ENCODE peak calls at places on chromosomes 1 and 21, in eight cellular contexts. One of them, this sample, is unnamed.
A peak's percentile ranks its signal among the peaks of the same experiment; 100 is the strongest.

GRCh38 chr21:45412909-45413581 is 8.1 kb downstream of the COL18A1 start:
- DNase-seq in hippocampal formation: no peak
- DNase-seq in RCC 7860: no peak
- DNase-seq in natural killer cell treated with Interleukin-12 subunit alpha and Interleukin-12 subunit beta and Interleukin-15 and Interleukin-18, amount 100 ng/mL, for 72 hours: peak; percentile 56
- DNase-seq in stimulated activated CD4-positive, alpha-beta T cell treated with anti-CD3 and anti-CD28 coated beads, TNF-alpha, amount 100 ng/mL, for 4 hours: no peak
- DNase-seq in AG04450: no peak
- DNase-seq in left ventricle myocardium inferior: peak; percentile 13
- DNase-seq in NCI-H1105: no peak
- DNase-seq in this sample: no peak

GRCh38 chr1:13707211-13707610 is 7.2 kb downstream of the PRDM2 start:
- DNase-seq in NCI-H1105: no peak
- DNase-seq in RCC 7860: no peak
- DNase-seq in left ventricle myocardium inferior: no peak
- DNase-seq in AG04450: no peak
- DNase-seq in stimulated activated CD4-positive, alpha-beta T cell treated with anti-CD3 and anti-CD28 coated beads, TNF-alpha, amount 100 ng/mL, for 4 hours: no peak
- DNase-seq in hippocampal formation: no peak
- DNase-seq in natural killer cell treated with Interleukin-12 subunit alpha and Interleukin-12 subunit beta and Interleukin-15 and Interleukin-18, amount 100 ng/mL, for 72 hours: no peak
- DNase-seq in this sample: no peak

GRCh38 chr21:35563885-35564451 is 496.4 kb downstream of the SETD4 start:
- DNase-seq in left ventricle myocardium inferior: peak; percentile 66
- DNase-seq in hippocampal formation: no peak
- DNase-seq in stimulated activated CD4-positive, alpha-beta T cell treated with anti-CD3 and anti-CD28 coated beads, TNF-alpha, amount 100 ng/mL, for 4 hours: no peak
- DNase-seq in NCI-H1105: no peak
- DNase-seq in AG04450: peak; percentile 77
- DNase-seq in RCC 7860: no peak
- DNase-seq in natural killer cell treated with Interleukin-12 subunit alpha and Interleukin-12 subunit beta and Interleukin-15 and Interleukin-18, amount 100 ng/mL, for 72 hours: no peak
- DNase-seq in this sample: no peak

GRCh38 chr1:7553042-7553690 is 217.9 kb upstream of the VAMP3 start:
- DNase-seq in hippocampal formation: no peak
- DNase-seq in left ventricle myocardium inferior: no peak
- DNase-seq in RCC 7860: no peak
- DNase-seq in stimulated activated CD4-positive, alpha-beta T cell treated with anti-CD3 and anti-CD28 coated beads, TNF-alpha, amount 100 ng/mL, for 4 hours: no peak
- DNase-seq in NCI-H1105: no peak
- DNase-seq in natural killer cell treated with Interleukin-12 subunit alpha and Interleukin-12 subunit beta and Interleukin-15 and Interleukin-18, amount 100 ng/mL, for 72 hours: no peak
- DNase-seq in AG04450: no peak
- DNase-seq in this sample: no peak

GRCh38 chr1:197911172-197911856 is 5.9 kb upstream of the LHX9 start:
- DNase-seq in natural killer cell treated with Interleukin-12 subunit alpha and Interleukin-12 subunit beta and Interleukin-15 and Interleukin-18, amount 100 ng/mL, for 72 hours: no peak
- DNase-seq in hippocampal formation: no peak
- DNase-seq in NCI-H1105: peak; percentile 33
- DNase-seq in AG04450: no peak
- DNase-seq in left ventricle myocardium inferior: no peak
- DNase-seq in stimulated activated CD4-positive, alpha-beta T cell treated with anti-CD3 and anti-CD28 coated beads, TNF-alpha, amount 100 ng/mL, for 4 hours: no peak
- DNase-seq in RCC 7860: no peak
- DNase-seq in this sample: no peak

GRCh38 chr1:19310061-19310460 is 1.9 kb downstream of the AKR7A2 start:
- DNase-seq in natural killer cell treated with Interleukin-12 subunit alpha and Interleukin-12 subunit beta and Interleukin-15 and Interleukin-18, amount 100 ng/mL, for 72 hours: no peak
- DNase-seq in NCI-H1105: no peak
- DNase-seq in stimulated activated CD4-positive, alpha-beta T cell treated with anti-CD3 and anti-CD28 coated beads, TNF-alpha, amount 100 ng/mL, for 4 hours: no peak
- DNase-seq in RCC 7860: no peak
- DNase-seq in left ventricle myocardium inferior: no peak
- DNase-seq in AG04450: no peak
- DNase-seq in hippocampal formation: no peak
- DNase-seq in this sample: no peak

GRCh38 chr1:100184536-100184935 is 6.5 kb upstream of the LRRC39 start:
- DNase-seq in RCC 7860: peak; percentile 38
- DNase-seq in hippocampal formation: no peak
- DNase-seq in stimulated activated CD4-positive, alpha-beta T cell treated with anti-CD3 and anti-CD28 coated beads, TNF-alpha, amount 100 ng/mL, for 4 hours: no peak
- DNase-seq in natural killer cell treated with Interleukin-12 subunit alpha and Interleukin-12 subunit beta and Interleukin-15 and Interleukin-18, amount 100 ng/mL, for 72 hours: no peak
- DNase-seq in left ventricle myocardium inferior: no peak
- DNase-seq in AG04450: no peak
- DNase-seq in NCI-H1105: no peak
- DNase-seq in this sample: no peak

GRCh38 chr1:203127672-203128611 is at the start of gene ADORA1:
- DNase-seq in RCC 7860: peak; percentile 44
- DNase-seq in stimulated activated CD4-positive, alpha-beta T cell treated with anti-CD3 and anti-CD28 coated beads, TNF-alpha, amount 100 ng/mL, for 4 hours: no peak
- DNase-seq in left ventricle myocardium inferior: peak; percentile 74
- DNase-seq in NCI-H1105: peak; percentile 39
- DNase-seq in hippocampal formation: peak; percentile 80
- DNase-seq in natural killer cell treated with Interleukin-12 subunit alpha and Interleukin-12 subunit beta and Interleukin-15 and Interleukin-18, amount 100 ng/mL, for 72 hours: no peak
- DNase-seq in AG04450: no peak
- DNase-seq in this sample: no peak

GRCh38 chr1:172442843-172443565 is 865 bp downstream of the PIGC start:
- DNase-seq in stimulated activated CD4-positive, alpha-beta T cell treated with anti-CD3 and anti-CD28 coated beads, TNF-alpha, amount 100 ng/mL, for 4 hours: no peak
- DNase-seq in RCC 7860: no peak
- DNase-seq in natural killer cell treated with Interleukin-12 subunit alpha and Interleukin-12 subunit beta and Interleukin-15 and Interleukin-18, amount 100 ng/mL, for 72 hours: no peak
- DNase-seq in AG04450: no peak
- DNase-seq in left ventricle myocardium inferior: no peak
- DNase-seq in NCI-H1105: no peak
- DNase-seq in hippocampal formation: no peak
- DNase-seq in this sample: no peak

GRCh38 chr1:12625276-12625675 is 7.3 kb upstream of the DHRS3 start:
- DNase-seq in RCC 7860: no peak
- DNase-seq in NCI-H1105: no peak
- DNase-seq in stimulated activated CD4-positive, alpha-beta T cell treated with anti-CD3 and anti-CD28 coated beads, TNF-alpha, amount 100 ng/mL, for 4 hours: no peak
- DNase-seq in AG04450: no peak
- DNase-seq in hippocampal formation: no peak
- DNase-seq in left ventricle myocardium inferior: no peak
- DNase-seq in natural killer cell treated with Interleukin-12 subunit alpha and Interleukin-12 subunit beta and Interleukin-15 and Interleukin-18, amount 100 ng/mL, for 72 hours: no peak
- DNase-seq in this sample: no peak

GRCh38 chr1:25802915-25803314 is 2.9 kb downstream of the SELENON start:
- DNase-seq in natural killer cell treated with Interleukin-12 subunit alpha and Interleukin-12 subunit beta and Interleukin-15 and Interleukin-18, amount 100 ng/mL, for 72 hours: no peak
- DNase-seq in hippocampal formation: no peak
- DNase-seq in stimulated activated CD4-positive, alpha-beta T cell treated with anti-CD3 and anti-CD28 coated beads, TNF-alpha, amount 100 ng/mL, for 4 hours: no peak
- DNase-seq in left ventricle myocardium inferior: no peak
- DNase-seq in NCI-H1105: no peak
- DNase-seq in AG04450: no peak
- DNase-seq in RCC 7860: no peak
- DNase-seq in this sample: no peak

GRCh38 chr1:160795951-160796383 is at the start of gene LY9:
- DNase-seq in stimulated activated CD4-positive, alpha-beta T cell treated with anti-CD3 and anti-CD28 coated beads, TNF-alpha, amount 100 ng/mL, for 4 hours: no peak
- DNase-seq in RCC 7860: no peak
- DNase-seq in NCI-H1105: no peak
- DNase-seq in left ventricle myocardium inferior: no peak
- DNase-seq in natural killer cell treated with Interleukin-12 subunit alpha and Interleukin-12 subunit beta and Interleukin-15 and Interleukin-18, amount 100 ng/mL, for 72 hours: peak; percentile 83
- DNase-seq in AG04450: no peak
- DNase-seq in hippocampal formation: no peak
- DNase-seq in this sample: no peak

GRCh38 chr1:184389446-184389845 is 2.6 kb downstream of the C1orf21 start:
- DNase-seq in hippocampal formation: no peak
- DNase-seq in AG04450: no peak
- DNase-seq in stimulated activated CD4-positive, alpha-beta T cell treated with anti-CD3 and anti-CD28 coated beads, TNF-alpha, amount 100 ng/mL, for 4 hours: no peak
- DNase-seq in left ventricle myocardium inferior: no peak
- DNase-seq in NCI-H1105: no peak
- DNase-seq in RCC 7860: no peak
- DNase-seq in natural killer cell treated with Interleukin-12 subunit alpha and Interleukin-12 subunit beta and Interleukin-15 and Interleukin-18, amount 100 ng/mL, for 72 hours: no peak
- DNase-seq in this sample: no peak

GRCh38 chr1:245771521-245772281 is 616.9 kb downstream of the KIF26B start:
- DNase-seq in RCC 7860: peak; percentile 16
- DNase-seq in natural killer cell treated with Interleukin-12 subunit alpha and Interleukin-12 subunit beta and Interleukin-15 and Interleukin-18, amount 100 ng/mL, for 72 hours: no peak
- DNase-seq in hippocampal formation: no peak
- DNase-seq in stimulated activated CD4-positive, alpha-beta T cell treated with anti-CD3 and anti-CD28 coated beads, TNF-alpha, amount 100 ng/mL, for 4 hours: no peak
- DNase-seq in left ventricle myocardium inferior: no peak
- DNase-seq in NCI-H1105: no peak
- DNase-seq in AG04450: peak; percentile 82
- DNase-seq in this sample: no peak

GRCh38 chr1:21647431-21648373 is 21.5 kb downstream of the RAP1GAP start:
- DNase-seq in AG04450: peak; percentile 30
- DNase-seq in RCC 7860: peak; percentile 30
- DNase-seq in NCI-H1105: no peak
- DNase-seq in natural killer cell treated with Interleukin-12 subunit alpha and Interleukin-12 subunit beta and Interleukin-15 and Interleukin-18, amount 100 ng/mL, for 72 hours: no peak
- DNase-seq in hippocampal formation: no peak
- DNase-seq in left ventricle myocardium inferior: no peak
- DNase-seq in stimulated activated CD4-positive, alpha-beta T cell treated with anti-CD3 and anti-CD28 coated beads, TNF-alpha, amount 100 ng/mL, for 4 hours: no peak
- DNase-seq in this sample: no peak

GRCh38 chr1:224175615-224176014 is 7.4 kb upstream of the DEGS1 start:
- DNase-seq in stimulated activated CD4-positive, alpha-beta T cell treated with anti-CD3 and anti-CD28 coated beads, TNF-alpha, amount 100 ng/mL, for 4 hours: no peak
- DNase-seq in left ventricle myocardium inferior: no peak
- DNase-seq in natural killer cell treated with Interleukin-12 subunit alpha and Interleukin-12 subunit beta and Interleukin-15 and Interleukin-18, amount 100 ng/mL, for 72 hours: no peak
- DNase-seq in AG04450: no peak
- DNase-seq in NCI-H1105: peak; percentile 37
- DNase-seq in RCC 7860: no peak
- DNase-seq in hippocampal formation: no peak
- DNase-seq in this sample: no peak

GRCh38 chr1:109404838-109405237 is 7.1 kb upstream of the SORT1 start:
- DNase-seq in stimulated activated CD4-positive, alpha-beta T cell treated with anti-CD3 and anti-CD28 coated beads, TNF-alpha, amount 100 ng/mL, for 4 hours: no peak
- DNase-seq in natural killer cell treated with Interleukin-12 subunit alpha and Interleukin-12 subunit beta and Interleukin-15 and Interleukin-18, amount 100 ng/mL, for 72 hours: no peak
- DNase-seq in NCI-H1105: no peak
- DNase-seq in AG04450: no peak
- DNase-seq in hippocampal formation: no peak
- DNase-seq in RCC 7860: no peak
- DNase-seq in left ventricle myocardium inferior: no peak
- DNase-seq in this sample: no peak

GRCh38 chr1:243233908-243234307 is 21.2 kb downstream of the CEP170 start:
- DNase-seq in stimulated activated CD4-positive, alpha-beta T cell treated with anti-CD3 and anti-CD28 coated beads, TNF-alpha, amount 100 ng/mL, for 4 hours: no peak
- DNase-seq in hippocampal formation: no peak
- DNase-seq in NCI-H1105: no peak
- DNase-seq in left ventricle myocardium inferior: no peak
- DNase-seq in AG04450: peak; percentile 78
- DNase-seq in RCC 7860: no peak
- DNase-seq in natural killer cell treated with Interleukin-12 subunit alpha and Interleukin-12 subunit beta and Interleukin-15 and Interleukin-18, amount 100 ng/mL, for 72 hours: no peak
- DNase-seq in this sample: peak; percentile 75

GRCh38 chr1:10189659-10190058 is 20.7 kb upstream of the KIF1B start:
- DNase-seq in hippocampal formation: no peak
- DNase-seq in AG04450: no peak
- DNase-seq in left ventricle myocardium inferior: no peak
- DNase-seq in stimulated activated CD4-positive, alpha-beta T cell treated with anti-CD3 and anti-CD28 coated beads, TNF-alpha, amount 100 ng/mL, for 4 hours: no peak
- DNase-seq in NCI-H1105: no peak
- DNase-seq in RCC 7860: no peak
- DNase-seq in natural killer cell treated with Interleukin-12 subunit alpha and Interleukin-12 subunit beta and Interleukin-15 and Interleukin-18, amount 100 ng/mL, for 72 hours: no peak
- DNase-seq in this sample: no peak

GRCh38 chr1:195717651-195718050 is 890.6 kb downstream of the KCNT2 start:
- DNase-seq in hippocampal formation: peak; percentile 28
- DNase-seq in natural killer cell treated with Interleukin-12 subunit alpha and Interleukin-12 subunit beta and Interleukin-15 and Interleukin-18, amount 100 ng/mL, for 72 hours: no peak
- DNase-seq in stimulated activated CD4-positive, alpha-beta T cell treated with anti-CD3 and anti-CD28 coated beads, TNF-alpha, amount 100 ng/mL, for 4 hours: no peak
- DNase-seq in left ventricle myocardium inferior: no peak
- DNase-seq in AG04450: no peak
- DNase-seq in RCC 7860: peak; percentile 29
- DNase-seq in NCI-H1105: no peak
- DNase-seq in this sample: peak; percentile 57

GRCh38 chr1:194485432-194485831 is 1299.0 kb upstream of the B3GALT2 start:
- DNase-seq in stimulated activated CD4-positive, alpha-beta T cell treated with anti-CD3 and anti-CD28 coated beads, TNF-alpha, amount 100 ng/mL, for 4 hours: no peak
- DNase-seq in natural killer cell treated with Interleukin-12 subunit alpha and Interleukin-12 subunit beta and Interleukin-15 and Interleukin-18, amount 100 ng/mL, for 72 hours: no peak
- DNase-seq in NCI-H1105: no peak
- DNase-seq in AG04450: no peak
- DNase-seq in RCC 7860: no peak
- DNase-seq in hippocampal formation: no peak
- DNase-seq in left ventricle myocardium inferior: no peak
- DNase-seq in this sample: no peak

GRCh38 chr1:185559684-185560310 is 174.4 kb upstream of the HMCN1 start:
- DNase-seq in natural killer cell treated with Interleukin-12 subunit alpha and Interleukin-12 subunit beta and Interleukin-15 and Interleukin-18, amount 100 ng/mL, for 72 hours: peak; percentile 83
- DNase-seq in hippocampal formation: no peak
- DNase-seq in NCI-H1105: no peak
- DNase-seq in left ventricle myocardium inferior: peak; percentile 28
- DNase-seq in stimulated activated CD4-positive, alpha-beta T cell treated with anti-CD3 and anti-CD28 coated beads, TNF-alpha, amount 100 ng/mL, for 4 hours: no peak
- DNase-seq in RCC 7860: no peak
- DNase-seq in AG04450: no peak
- DNase-seq in this sample: no peak

GRCh38 chr1:2952992-2953391 is 68.3 kb upstream of the ACTRT2 start:
- DNase-seq in RCC 7860: no peak
- DNase-seq in stimulated activated CD4-positive, alpha-beta T cell treated with anti-CD3 and anti-CD28 coated beads, TNF-alpha, amount 100 ng/mL, for 4 hours: no peak
- DNase-seq in natural killer cell treated with Interleukin-12 subunit alpha and Interleukin-12 subunit beta and Interleukin-15 and Interleukin-18, amount 100 ng/mL, for 72 hours: no peak
- DNase-seq in AG04450: no peak
- DNase-seq in hippocampal formation: no peak
- DNase-seq in NCI-H1105: no peak
- DNase-seq in left ventricle myocardium inferior: no peak
- DNase-seq in this sample: no peak

GRCh38 chr1:242428403-242429190 is 95.9 kb downstream of the PLD5 start:
- DNase-seq in hippocampal formation: no peak
- DNase-seq in stimulated activated CD4-positive, alpha-beta T cell treated with anti-CD3 and anti-CD28 coated beads, TNF-alpha, amount 100 ng/mL, for 4 hours: no peak
- DNase-seq in left ventricle myocardium inferior: no peak
- DNase-seq in natural killer cell treated with Interleukin-12 subunit alpha and Interleukin-12 subunit beta and Interleukin-15 and Interleukin-18, amount 100 ng/mL, for 72 hours: no peak
- DNase-seq in RCC 7860: no peak
- DNase-seq in AG04450: no peak
- DNase-seq in NCI-H1105: peak; percentile 24
- DNase-seq in this sample: peak; percentile 35

GRCh38 chr21:16070207-16070651 is 340.4 kb downstream of the USP25 start:
- DNase-seq in AG04450: no peak
- DNase-seq in natural killer cell treated with Interleukin-12 subunit alpha and Interleukin-12 subunit beta and Interleukin-15 and Interleukin-18, amount 100 ng/mL, for 72 hours: no peak
- DNase-seq in NCI-H1105: peak; percentile 46
- DNase-seq in hippocampal formation: peak; percentile 73
- DNase-seq in RCC 7860: no peak
- DNase-seq in stimulated activated CD4-positive, alpha-beta T cell treated with anti-CD3 and anti-CD28 coated beads, TNF-alpha, amount 100 ng/mL, for 4 hours: no peak
- DNase-seq in left ventricle myocardium inferior: no peak
- DNase-seq in this sample: peak; percentile 66

GRCh38 chr1:230068952-230069684 is 2.1 kb downstream of the GALNT2 start:
- DNase-seq in NCI-H1105: no peak
- DNase-seq in left ventricle myocardium inferior: no peak
- DNase-seq in AG04450: no peak
- DNase-seq in natural killer cell treated with Interleukin-12 subunit alpha and Interleukin-12 subunit beta and Interleukin-15 and Interleukin-18, amount 100 ng/mL, for 72 hours: no peak
- DNase-seq in stimulated activated CD4-positive, alpha-beta T cell treated with anti-CD3 and anti-CD28 coated beads, TNF-alpha, amount 100 ng/mL, for 4 hours: no peak
- DNase-seq in hippocampal formation: no peak
- DNase-seq in RCC 7860: no peak
- DNase-seq in this sample: peak; percentile 15

GRCh38 chr1:11233208-11233607 is 29.1 kb downstream of the MTOR start:
- DNase-seq in hippocampal formation: no peak
- DNase-seq in NCI-H1105: no peak
- DNase-seq in stimulated activated CD4-positive, alpha-beta T cell treated with anti-CD3 and anti-CD28 coated beads, TNF-alpha, amount 100 ng/mL, for 4 hours: no peak
- DNase-seq in AG04450: no peak
- DNase-seq in left ventricle myocardium inferior: no peak
- DNase-seq in natural killer cell treated with Interleukin-12 subunit alpha and Interleukin-12 subunit beta and Interleukin-15 and Interleukin-18, amount 100 ng/mL, for 72 hours: no peak
- DNase-seq in RCC 7860: no peak
- DNase-seq in this sample: no peak

GRCh38 chr1:210438928-210439841 is 110.5 kb downstream of the HHAT start:
- DNase-seq in left ventricle myocardium inferior: no peak
- DNase-seq in hippocampal formation: no peak
- DNase-seq in RCC 7860: peak; percentile 99
- DNase-seq in AG04450: peak; percentile 94
- DNase-seq in stimulated activated CD4-positive, alpha-beta T cell treated with anti-CD3 and anti-CD28 coated beads, TNF-alpha, amount 100 ng/mL, for 4 hours: no peak
- DNase-seq in NCI-H1105: no peak
- DNase-seq in natural killer cell treated with Interleukin-12 subunit alpha and Interleukin-12 subunit beta and Interleukin-15 and Interleukin-18, amount 100 ng/mL, for 72 hours: no peak
- DNase-seq in this sample: no peak

GRCh38 chr1:193408782-193409293 is 222.4 kb upstream of the B3GALT2 start:
- DNase-seq in left ventricle myocardium inferior: peak; percentile 82
- DNase-seq in NCI-H1105: no peak
- DNase-seq in RCC 7860: peak; percentile 75
- DNase-seq in hippocampal formation: no peak
- DNase-seq in AG04450: peak; percentile 32
- DNase-seq in natural killer cell treated with Interleukin-12 subunit alpha and Interleukin-12 subunit beta and Interleukin-15 and Interleukin-18, amount 100 ng/mL, for 72 hours: no peak
- DNase-seq in stimulated activated CD4-positive, alpha-beta T cell treated with anti-CD3 and anti-CD28 coated beads, TNF-alpha, amount 100 ng/mL, for 4 hours: no peak
- DNase-seq in this sample: no peak

GRCh38 chr1:30779294-30780071 is 21.9 kb upstream of the LAPTM5 start:
- DNase-seq in NCI-H1105: peak; percentile 65
- DNase-seq in hippocampal formation: peak; percentile 60
- DNase-seq in left ventricle myocardium inferior: peak; percentile 79
- DNase-seq in stimulated activated CD4-positive, alpha-beta T cell treated with anti-CD3 and anti-CD28 coated beads, TNF-alpha, amount 100 ng/mL, for 4 hours: peak; percentile 97
- DNase-seq in AG04450: no peak
- DNase-seq in RCC 7860: peak; percentile 42
- DNase-seq in natural killer cell treated with Interleukin-12 subunit alpha and Interleukin-12 subunit beta and Interleukin-15 and Interleukin-18, amount 100 ng/mL, for 72 hours: peak; percentile 89
- DNase-seq in this sample: peak; percentile 58

This sample was measured in NCI-H446.